ENCODE peak calls at places on chromosomes 1 and 21, in six cellular contexts. D is ACHN, S is dorsolateral prefrontal cortex, A is BE2C, U is osteocyte, P is DMS53. T is an unnamed sample.

GRCh38 chr1:36818771-36819170 is 215.5 kb downstream of the GRIK3 start:
- DNase-seq in D (no peak), S (no peak), A (no peak), U (no peak), P (no peak), T (peak)

GRCh38 chr1:239361403-239361802 is 25.0 kb upstream of the CHRM3 start:
- DNase-seq in D (peak), S (no peak), A (no peak), U (no peak), P (no peak), T (no peak)

GRCh38 chr1:33244809-33245186 is 11.5 kb upstream of the ZNF362 start:
- DNase-seq in D (no peak), S (no peak), A (no peak), U (no peak), P (no peak), T (peak)

GRCh38 chr1:110513511-110513910 is 5.5 kb downstream of the KCNA10 start:
- DNase-seq in D (peak), S (no peak), A (peak), U (no peak), P (peak), T (peak)

GRCh38 chr1:113765306-113765705 is 6.0 kb upstream of the PHTF1 start:
- DNase-seq in D (no peak), S (no peak), A (no peak), U (no peak), P (no peak), T (no peak)

GRCh38 chr1:41255978-41256377 is 13.9 kb upstream of the SCMH1 start:
- DNase-seq in D (no peak), S (no peak), A (no peak), U (no peak), P (no peak), T (no peak)

GRCh38 chr1:169121146-169121923 is 14.8 kb downstream of the ATP1B1 start:
- DNase-seq in D (no peak), S (no peak), A (no peak), U (no peak), P (no peak), T (no peak)

GRCh38 chr1:116853680-116854191 is 56.0 kb upstream of the PTGFRN start:
- DNase-seq in D (peak), S (no peak), A (peak), U (no peak), P (peak), T (peak)

GRCh38 chr1:229758101-229759036 is 132.3 kb downstream of the URB2 start:
- DNase-seq in D (no peak), S (no peak), A (no peak), U (no peak), P (no peak), T (no peak)

GRCh38 chr21:31732891-31733520 is 1.1 kb upstream of the SCAF4 start:
- DNase-seq in D (peak), S (peak), A (peak), U (no peak), P (peak), T (peak)

T was measured in NCI-H69.